ENCODE peak calls at places on chromosomes 6 and 20, in five cellular contexts. G is A549, W is PC-3, N is aorta, Y is pancreas. C is an unnamed sample.

GRCh38 chr20:8454137-8454712 is 322.2 kb downstream of the PLCB1 start:
- DNase-seq in G (peak), N (no peak), Y (no peak), W (peak), C (no peak)

GRCh38 chr20:32301719-32302506 is 24.5 kb downstream of the KIF3B start:
- DNase-seq in Y (no peak), G (no peak), W (no peak), N (no peak), C (no peak)

GRCh38 chr6:42452171-42453026 is 673 bp upstream of the TRERF1 start:
- DNase-seq in Y (peak), N (peak), G (peak), W (peak), C (peak)

GRCh38 chr20:8118735-8119134 is 13.3 kb upstream of the PLCB1 start:
- DNase-seq in G (no peak), Y (no peak), W (no peak), N (no peak), C (no peak)

GRCh38 chr6:51057296-51057695 is 238.6 kb downstream of the TFAP2B start:
- DNase-seq in N (no peak), G (no peak), Y (no peak), W (no peak), C (no peak)

GRCh38 chr6:142155895-142156757 is 9.1 kb downstream of the VTA1 start:
- DNase-seq in G (peak), Y (no peak), W (peak), N (no peak), C (no peak)

GRCh38 chr6:4816904-4817303 is 40.7 kb downstream of the CDYL start:
- DNase-seq in Y (no peak), W (no peak), G (no peak), N (no peak), C (no peak)

GRCh38 chr20:17536944-17537444 is 5.8 kb upstream of the BFSP1 start:
- DNase-seq in N (peak), G (peak), W (peak), Y (peak), C (peak)

GRCh38 chr6:109304284-109305015 is 77.8 kb downstream of the CD164 start:
- DNase-seq in G (no peak), Y (no peak), W (no peak), N (no peak), C (no peak)

GRCh38 chr6:148358196-148358785 is 15.7 kb downstream of the SASH1 start:
- DNase-seq in Y (peak), N (no peak), W (no peak), G (no peak), C (no peak)

GRCh38 chr20:17617868-17618672 is 48.2 kb downstream of the DSTN start:
- DNase-seq in N (peak), G (no peak), W (no peak), Y (peak), C (peak)

GRCh38 chr20:36094497-36094896 is 60.0 kb upstream of the EPB41L1 start:
- DNase-seq in W (no peak), N (peak), G (peak), Y (no peak), C (no peak)

GRCh38 chr6:62283828-62284411 is 2.1 kb downstream of the KHDRBS2 start:
- DNase-seq in G (peak), N (no peak), W (peak), Y (no peak), C (no peak)

GRCh38 chr20:43938932-43939761 is 24.5 kb downstream of the TOX2 start:
- DNase-seq in N (peak), Y (peak), G (peak), W (peak), C (peak)

GRCh38 chr6:131792091-131792496 is 15.7 kb upstream of the ENPP1 start:
- DNase-seq in G (peak), N (no peak), W (peak), Y (no peak), C (no peak)

GRCh38 chr6:157227202-157228166 is 95.8 kb downstream of the TMEM242 start:
- DNase-seq in W (peak), G (no peak), Y (no peak), N (no peak), C (no peak)

GRCh38 chr6:136317023-136317649 is 27.5 kb upstream of the BCLAF1 start:
- DNase-seq in Y (peak), W (peak), N (no peak), G (peak), C (peak)

GRCh38 chr6:109743739-109744138 is 52.6 kb downstream of the FIG4 start:
- DNase-seq in W (peak), N (no peak), Y (no peak), G (no peak), C (no peak)

GRCh38 chr6:34491091-34491430 is 25.2 kb downstream of the PACSIN1 start:
- DNase-seq in Y (no peak), W (no peak), N (peak), G (no peak), C (no peak)

GRCh38 chr6:52335576-52335975 is 26.4 kb upstream of the PAQR8 start:
- DNase-seq in G (no peak), N (no peak), Y (no peak), W (no peak), C (no peak)
- H3K4me3 ChIP-seq in G (no peak), N (no peak), Y (no peak), W (no peak), C (no peak)

DNA sequence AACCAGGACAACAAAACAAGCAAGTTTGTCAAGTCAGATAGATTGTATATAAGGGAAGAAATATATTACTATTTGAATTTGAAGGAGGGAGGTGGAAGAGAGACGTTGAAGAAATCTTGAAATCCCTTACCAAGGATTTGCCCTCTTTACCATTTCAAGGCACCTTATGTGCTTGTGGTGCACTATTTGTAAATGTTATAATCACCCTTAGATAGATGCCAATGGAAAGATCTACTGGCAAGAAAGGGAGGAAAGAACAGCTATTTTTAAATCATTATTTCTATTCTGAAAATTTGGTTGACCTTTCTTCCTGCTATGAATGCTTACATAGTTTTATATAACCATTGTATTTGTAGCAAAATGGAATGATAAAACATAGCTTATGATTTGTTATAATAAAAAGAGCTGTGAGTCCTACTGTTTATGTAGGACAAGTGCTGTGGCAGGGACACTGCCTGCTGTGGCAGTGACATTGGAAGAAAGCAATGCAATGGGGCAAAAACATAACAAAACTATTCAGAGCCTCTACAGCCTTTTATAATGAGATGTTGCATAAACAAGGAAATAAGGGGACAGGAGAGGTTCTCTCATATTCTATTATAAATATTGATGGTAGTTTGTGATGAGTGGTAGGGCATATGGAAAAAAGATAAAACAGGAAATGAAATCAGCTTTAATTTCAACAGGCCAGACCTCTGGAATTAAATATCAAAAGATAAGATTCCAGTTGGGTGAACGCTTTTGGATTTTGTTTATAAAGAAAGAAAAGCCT is 1145.2 kb upstream of the GJE1 start:
- DNase-seq in W (no peak), Y (no peak), N (no peak), G (no peak), C (no peak)
- H3K4me3 ChIP-seq in W (no peak), Y (no peak), N (no peak), G (no peak), C (no peak)

GRCh38 chr6:23736577-23736976 is 389.4 kb upstream of the NRSN1 start:
- DNase-seq in Y (no peak), W (no peak), G (no peak), N (no peak), C (no peak)
- H3K4me3 ChIP-seq in Y (no peak), W (no peak), G (no peak), N (no peak), C (no peak)

GRCh38 chr6:12343122-12343439 is 52.9 kb downstream of the EDN1 start:
- DNase-seq in Y (no peak), N (no peak), W (peak), G (no peak), C (no peak)
- H3K4me3 ChIP-seq in Y (no peak), N (no peak), W (peak), G (no peak), C (no peak)

DNA sequence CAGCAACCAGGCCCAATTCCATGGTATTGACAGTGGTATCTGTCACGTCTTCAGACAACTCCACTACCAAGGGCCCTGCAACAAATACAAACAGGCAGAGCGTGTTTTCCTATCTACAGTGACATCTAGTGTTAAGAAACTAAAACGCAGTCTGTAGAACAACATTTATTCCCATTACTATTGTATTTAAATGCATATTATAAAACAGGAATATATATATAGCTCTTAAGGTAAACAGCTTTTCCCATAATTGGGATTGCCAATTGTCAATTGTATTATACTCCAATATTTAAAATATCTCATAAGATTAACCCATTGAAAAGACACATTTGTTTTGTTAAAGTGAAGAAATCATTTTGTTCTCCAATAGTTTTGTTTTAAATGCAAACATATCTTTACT is 97.2 kb downstream of the KIF16B start:
- DNase-seq in N (no peak), W (peak), Y (no peak), G (peak), C (no peak)
- H3K4me3 ChIP-seq in N (no peak), W (no peak), Y (no peak), G (no peak), C (no peak)

DNA sequence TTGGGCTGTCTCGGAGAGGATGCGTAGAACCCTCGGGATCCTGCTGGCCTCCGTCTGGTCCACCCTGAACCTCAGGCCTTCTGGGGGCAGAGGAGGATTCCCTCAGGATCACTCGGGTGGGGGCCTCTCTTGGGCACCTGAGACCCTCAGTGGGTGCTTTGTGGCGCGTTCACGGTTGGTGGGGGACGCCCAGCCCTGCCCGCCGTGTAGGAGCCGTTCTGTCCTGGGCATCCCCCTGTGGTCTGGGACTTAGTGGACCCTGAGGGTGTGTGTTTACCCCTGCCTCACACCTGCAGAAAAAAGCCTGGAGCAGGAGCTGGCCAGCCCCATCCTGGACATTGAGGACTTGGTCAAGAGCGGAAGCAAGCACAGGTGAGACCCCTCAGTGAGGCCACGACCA is 7.6 kb downstream of the RTEL1 start:
- DNase-seq in Y (no peak), N (no peak), W (no peak), G (no peak), C (peak)
- H3K4me3 ChIP-seq in Y (no peak), N (no peak), W (no peak), G (no peak), C (no peak)

GRCh38 chr6:98848539-98849210 is 14.3 kb downstream of the POU3F2 start:
- DNase-seq in W (no peak), Y (no peak), G (no peak), N (no peak), C (no peak)
- H3K4me3 ChIP-seq in W (no peak), Y (no peak), G (no peak), N (no peak), C (no peak)

GRCh38 chr6:139115980-139116758 is 18.7 kb upstream of the HECA start:
- DNase-seq in W (no peak), N (no peak), Y (no peak), G (no peak), C (no peak)
- H3K4me3 ChIP-seq in W (no peak), N (no peak), Y (no peak), G (no peak), C (no peak)

GRCh38 chr6:32148289-32148688 is 3.5 kb downstream of the PRRT1 start:
- DNase-seq in Y (no peak), N (peak), G (no peak), W (no peak), C (peak)

GRCh38 chr6:32146687-32147086 is 5.1 kb downstream of the PRRT1 start:
- DNase-seq in Y (no peak), G (no peak), W (no peak), N (no peak), C (no peak)

GRCh38 chr6:32148722-32149576 is 2.8 kb downstream of the PRRT1 start:
- DNase-seq in N (peak), G (no peak), W (no peak), Y (peak), C (peak)

GRCh38 chr6:32146287-32146686 is 5.5 kb downstream of the PRRT1 start:
- DNase-seq in N (no peak), W (no peak), G (no peak), Y (no peak), C (no peak)

DNA sequence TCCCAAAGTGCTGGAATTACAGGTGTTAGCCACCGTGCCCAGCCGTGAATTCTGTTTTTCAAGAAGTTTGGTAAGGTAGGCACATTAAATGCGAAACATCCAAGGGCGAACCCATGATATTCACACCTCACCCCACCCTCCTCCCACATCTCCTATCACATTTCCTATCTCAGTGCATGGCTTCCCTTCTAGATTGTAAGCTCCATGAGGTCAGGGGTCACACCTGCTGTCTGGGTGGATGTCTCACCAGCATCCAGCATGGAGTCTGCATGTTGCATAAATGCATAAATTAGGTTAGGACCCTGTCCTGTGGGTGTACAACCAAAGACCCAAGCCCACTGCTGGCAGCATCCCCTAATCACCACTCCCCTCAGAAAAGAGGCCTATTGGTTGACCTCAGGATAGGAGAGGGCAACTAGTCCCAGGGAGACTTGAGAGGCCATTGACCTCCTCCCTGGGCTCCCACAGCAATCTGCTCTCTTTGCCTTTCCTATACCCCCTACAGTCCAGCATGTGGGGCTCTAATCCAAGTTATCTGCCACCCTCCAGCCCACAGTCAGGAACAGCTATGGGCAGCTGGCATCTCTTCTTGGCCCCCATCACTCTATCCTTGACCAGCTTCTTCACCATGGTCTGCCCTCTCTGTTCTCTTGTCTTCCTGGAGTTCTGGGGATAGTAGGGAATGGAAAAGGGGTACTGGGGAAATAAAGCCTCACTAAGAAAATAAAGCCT is 4.2 kb downstream of the PRRT1 start:
- DNase-seq in Y (no peak), W (no peak), G (no peak), N (peak), C (no peak)
- H3K4me3 ChIP-seq in Y (no peak), W (no peak), G (no peak), N (no peak), C (no peak)

GRCh38 chr20:2559641-2560040 is 23.3 kb downstream of the TMC2 start:
- DNase-seq in N (no peak), Y (no peak), W (no peak), G (no peak), C (no peak)
- H3K4me3 ChIP-seq in N (no peak), Y (no peak), W (no peak), G (no peak), C (no peak)

C was measured in upper lobe of left lung.